ENCODE peak calls at places on chromosomes 6 and 20, in ten cellular contexts. V is A549, N is mesendoderm, U is AG04450, G is stomach, J is cardiac fibroblast, L is uterus, P is BE2C, E is cardiac muscle cell, Z is fibroblast of lung. C is an unnamed sample.

GRCh38 chr6:36751091-36751490 is 53.5 kb downstream of the RAB44 start:
- DNase-seq in V (no peak), N (no peak), U (no peak), G (no peak), J (no peak), L (no peak), P (no peak), E (no peak), Z (no peak), C (no peak)

GRCh38 chr6:39980839-39981580 is 46.7 kb upstream of the MOCS1 start:
- DNase-seq in V (peak), N (peak), U (no peak), G (no peak), J (peak), L (peak), P (peak), E (peak), Z (peak), C (no peak)

GRCh38 chr6:145063091-145063490 is 672.2 kb downstream of the EPM2A start:
- DNase-seq in V (no peak), N (no peak), U (no peak), G (no peak), J (no peak), L (no peak), P (no peak), E (no peak), Z (peak), C (no peak)

GRCh38 chr6:109187399-109188114 is 92.2 kb downstream of the CEP57L1 start:
- DNase-seq in V (peak), N (peak), U (no peak), G (peak), J (peak), L (peak), P (peak), E (peak), Z (peak), C (no peak)

GRCh38 chr20:36181934-36182603 is 27.5 kb downstream of the EPB41L1 start:
- DNase-seq in V (no peak), N (no peak), U (peak), G (no peak), J (peak), L (no peak), P (no peak), E (peak), Z (peak), C (peak)

GRCh38 chr6:136586295-136586694 is 36.1 kb upstream of the MAP7 start:
- DNase-seq in V (no peak), N (no peak), U (peak), G (no peak), J (peak), L (no peak), P (no peak), E (peak), Z (peak), C (peak)

GRCh38 chr20:43824699-43825402 is 89.8 kb upstream of the TOX2 start:
- DNase-seq in V (no peak), N (peak), U (no peak), G (no peak), J (peak), L (no peak), P (peak), E (peak), Z (peak), C (no peak)

GRCh38 chr6:35238843-35239289 is 20.7 kb upstream of the ZNF76 start:
- DNase-seq in V (no peak), N (peak), U (no peak), G (no peak), J (peak), L (peak), P (peak), E (peak), Z (peak), C (peak)

GRCh38 chr20:34824026-34824860 is 1.2 kb downstream of the NCOA6 start:
- DNase-seq in V (peak), N (peak), U (no peak), G (peak), J (peak), L (peak), P (peak), E (peak), Z (peak), C (peak)

GRCh38 chr6:128731249-128732165 is 151.4 kb upstream of the LAMA2 start:
- DNase-seq in V (peak), N (peak), U (peak), G (no peak), J (peak), L (no peak), P (peak), E (peak), Z (peak), C (peak)

GRCh38 chr6:4871825-4872224 is 95.6 kb downstream of the CDYL start:
- DNase-seq in V (no peak), N (no peak), U (no peak), G (no peak), J (no peak), L (no peak), P (no peak), E (no peak), Z (no peak), C (no peak)

GRCh38 chr20:63051911-63052310 is 45.1 kb upstream of the BHLHE23 start:
- DNase-seq in V (no peak), N (no peak), U (no peak), G (no peak), J (no peak), L (no peak), P (no peak), E (no peak), Z (no peak), C (no peak)

GRCh38 chr20:20480689-20481088 is 112.8 kb downstream of the INSM1 start:
- DNase-seq in V (no peak), N (no peak), U (no peak), G (no peak), J (peak), L (no peak), P (no peak), E (peak), Z (peak), C (peak)

GRCh38 chr6:7424967-7425807 is 35.6 kb downstream of the RIOK1 start:
- DNase-seq in V (peak), N (peak), U (no peak), G (no peak), J (peak), L (no peak), P (no peak), E (peak), Z (peak), C (no peak)

GRCh38 chr20:20003088-20003954 is 13.8 kb upstream of the NAA20 start:
- DNase-seq in V (no peak), N (no peak), U (no peak), G (no peak), J (peak), L (peak), P (no peak), E (peak), Z (peak), C (peak)

GRCh38 chr6:139777202-139777970 is 402.9 kb upstream of the CITED2 start:
- DNase-seq in V (no peak), N (no peak), U (no peak), G (no peak), J (no peak), L (no peak), P (peak), E (no peak), Z (no peak), C (no peak)

GRCh38 chr6:25223421-25224052 is 55.6 kb upstream of the CARMIL1 start:
- DNase-seq in V (peak), N (peak), U (peak), G (peak), J (peak), L (peak), P (peak), E (peak), Z (peak), C (no peak)

GRCh38 chr6:158377866-158378265 is 65.6 kb downstream of the TULP4 start:
- DNase-seq in V (no peak), N (peak), U (peak), G (no peak), J (peak), L (no peak), P (no peak), E (no peak), Z (peak), C (peak)

DNA sequence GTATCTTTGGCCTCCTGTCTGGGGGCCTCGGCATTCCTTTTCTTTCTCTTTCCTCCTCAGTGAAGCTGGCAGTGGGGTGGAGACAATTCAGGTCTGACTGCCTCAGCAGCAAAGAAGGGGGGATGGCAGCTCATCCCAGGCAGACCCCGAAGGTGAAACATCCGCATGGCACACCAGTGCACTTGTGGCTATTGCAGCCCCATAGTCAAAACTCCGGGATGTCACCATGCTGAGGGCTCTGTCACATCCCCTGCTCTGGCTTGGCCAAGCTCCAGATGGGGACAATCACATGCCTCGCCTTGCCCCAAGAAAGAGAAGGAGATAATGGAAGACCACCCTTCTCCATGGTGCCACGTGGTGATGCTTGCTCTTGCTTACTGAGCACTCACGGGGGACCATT is 60.2 kb downstream of the RBM38 start:
- DNase-seq in V (no peak), N (no peak), U (no peak), G (no peak), J (no peak), L (no peak), P (no peak), E (no peak), Z (no peak), C (no peak)
- H3K4me3 ChIP-seq in V (no peak), N (no peak), U (no peak), G (no peak), J (no peak), L (no peak), P (no peak), E (no peak), Z (no peak), C (no peak)

DNA sequence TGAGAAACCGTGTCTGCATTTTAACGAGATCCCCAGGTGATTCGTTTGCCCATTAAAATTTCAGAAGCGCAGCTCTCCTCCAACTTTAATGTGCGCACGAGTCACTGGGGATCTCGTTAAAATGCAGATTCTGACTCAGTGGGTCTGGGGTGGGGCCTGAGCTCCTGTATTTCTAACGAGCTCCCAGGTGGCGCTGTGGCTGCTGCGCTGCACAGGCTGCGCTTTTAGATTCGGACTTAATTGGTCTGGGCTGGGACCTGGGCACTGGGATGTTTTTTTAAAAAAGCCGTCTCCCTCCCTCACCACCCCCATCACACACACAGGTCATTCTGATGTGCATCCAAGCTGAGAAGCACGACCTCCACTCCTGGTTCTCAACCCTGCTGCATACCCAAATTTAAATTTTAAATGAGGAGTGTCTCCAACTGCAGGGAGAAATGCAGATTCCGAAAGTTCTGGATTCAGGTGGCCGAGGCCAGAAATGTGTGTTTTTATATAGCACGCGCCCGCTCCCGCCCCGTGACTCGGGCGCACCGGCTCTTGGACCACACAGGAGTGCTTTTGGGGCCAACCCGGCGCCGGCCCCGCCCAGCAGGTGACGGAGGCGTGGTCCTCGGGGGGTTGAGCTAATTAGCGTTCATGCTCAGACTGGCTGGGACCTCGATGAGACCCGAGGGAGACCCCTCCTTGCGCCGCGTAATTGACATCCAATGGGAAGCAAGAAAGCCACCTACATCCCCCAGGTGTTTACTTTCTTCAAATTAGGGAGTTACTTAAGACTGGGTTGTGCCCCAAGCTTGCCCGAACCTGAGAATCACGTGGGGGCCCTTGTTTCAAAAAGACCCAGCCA is 85.8 kb downstream of the ZFP64 start:
- DNase-seq in V (peak), N (peak), U (no peak), G (no peak), J (peak), L (no peak), P (no peak), E (peak), Z (peak), C (no peak)
- H3K4me3 ChIP-seq in V (peak), N (no peak), U (peak), G (peak), J (peak), L (peak), P (peak), E (peak), Z (peak), C (peak)

GRCh38 chr20:53586640-53587039 is 7.0 kb downstream of the ZNF217 start:
- DNase-seq in V (no peak), N (no peak), U (no peak), G (peak), J (no peak), L (no peak), P (no peak), E (no peak), Z (no peak), C (no peak)
- H3K4me3 ChIP-seq in V (no peak), N (no peak), U (no peak), G (no peak), J (no peak), L (no peak), P (no peak), E (no peak), Z (no peak), C (no peak)

GRCh38 chr6:28541996-28542395 is 16.3 kb downstream of the GPX5 start:
- DNase-seq in V (no peak), N (no peak), U (no peak), G (no peak), J (no peak), L (no peak), P (no peak), E (no peak), Z (no peak), C (no peak)

GRCh38 chr6:28544211-28544610 is 18.5 kb downstream of the GPX5 start:
- DNase-seq in V (no peak), N (peak), U (no peak), G (no peak), J (no peak), L (no peak), P (no peak), E (no peak), Z (peak), C (no peak)

GRCh38 chr6:28543671-28544131 is 18.0 kb downstream of the GPX5 start:
- DNase-seq in V (no peak), N (peak), U (no peak), G (no peak), J (peak), L (peak), P (no peak), E (peak), Z (peak), C (no peak)

GRCh38 chr6:28545955-28546354 is 20.3 kb downstream of the GPX5 start:
- DNase-seq in V (no peak), N (no peak), U (no peak), G (no peak), J (no peak), L (no peak), P (no peak), E (no peak), Z (no peak), C (no peak)

GRCh38 chr6:28542440-28543293 is 17.0 kb downstream of the GPX5 start:
- DNase-seq in V (peak), N (peak), U (peak), G (no peak), J (peak), L (peak), P (peak), E (peak), Z (peak), C (peak)
- H3K4me3 ChIP-seq in V (peak), N (peak), U (no peak), G (no peak), J (peak), L (peak), P (peak), E (peak), Z (peak), C (peak)

DNA sequence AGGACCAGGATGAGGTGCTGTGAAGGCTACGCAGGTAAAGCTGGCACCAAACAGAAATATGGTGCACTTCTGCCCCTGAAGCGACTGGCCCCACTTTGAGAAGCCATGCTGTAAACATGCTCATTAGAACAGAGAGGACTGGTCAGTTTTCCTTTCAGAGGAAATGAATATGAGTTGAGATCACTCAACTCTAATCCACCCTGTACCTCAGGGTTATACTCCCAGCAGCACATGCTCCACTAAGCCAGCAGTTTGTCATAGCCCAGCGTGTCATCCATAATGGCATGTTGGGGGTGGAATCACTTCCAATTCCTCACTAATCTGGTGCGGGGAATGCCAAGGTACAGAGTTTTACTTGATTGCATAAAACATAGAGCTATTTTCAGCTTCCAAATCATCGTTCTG is 98.1 kb downstream of the HIVEP2 start:
- DNase-seq in V (no peak), N (peak), U (peak), G (no peak), J (peak), L (peak), P (no peak), E (peak), Z (peak), C (peak)
- H3K4me3 ChIP-seq in V (no peak), N (no peak), U (no peak), G (no peak), J (peak), L (no peak), P (no peak), E (no peak), Z (no peak), C (peak)

GRCh38 chr20:22400440-22400839 is 183.9 kb downstream of the FOXA2 start:
- DNase-seq in V (no peak), N (no peak), U (no peak), G (no peak), J (no peak), L (no peak), P (no peak), E (no peak), Z (no peak), C (no peak)

GRCh38 chr20:22404609-22405170 is 179.7 kb downstream of the FOXA2 start:
- DNase-seq in V (no peak), N (no peak), U (no peak), G (no peak), J (peak), L (no peak), P (no peak), E (peak), Z (no peak), C (no peak)

GRCh38 chr20:22403860-22404608 is 180.3 kb downstream of the FOXA2 start:
- DNase-seq in V (no peak), N (peak), U (no peak), G (no peak), J (peak), L (no peak), P (no peak), E (peak), Z (peak), C (no peak)

GRCh38 chr20:22402550-22402949 is 181.8 kb downstream of the FOXA2 start:
- DNase-seq in V (no peak), N (no peak), U (no peak), G (no peak), J (no peak), L (no peak), P (no peak), E (no peak), Z (no peak), C (no peak)

GRCh38 chr20:22402990-22403859 is 181.1 kb downstream of the FOXA2 start:
- DNase-seq in V (no peak), N (peak), U (no peak), G (no peak), J (peak), L (no peak), P (no peak), E (peak), Z (no peak), C (no peak)
- H3K4me3 ChIP-seq in V (peak), N (no peak), U (no peak), G (peak), J (peak), L (peak), P (no peak), E (no peak), Z (peak), C (peak)